ENCODE peak calls at places on chromosomes 6 and 20, in five cellular contexts. One of them, this sample, is unnamed.

GRCh38 chr6:13286185-13286584 is 42.2 kb downstream of the TBC1D7 start:
- DNase-seq in BE2C: no peak
- DNase-seq in foreskin keratinocyte: no peak
- DNase-seq in ovary: no peak
- DNase-seq in heart left ventricle: no peak
- DNase-seq in this sample: no peak

GRCh38 chr20:348972-349841 is 2.3 kb downstream of the NRSN2 start:
- DNase-seq in BE2C: no peak
- DNase-seq in foreskin keratinocyte: no peak
- DNase-seq in ovary: peak
- DNase-seq in heart left ventricle: no peak
- DNase-seq in this sample: no peak

GRCh38 chr20:2348336-2348735 is 32.4 kb upstream of the TGM6 start:
- DNase-seq in BE2C: no peak
- DNase-seq in foreskin keratinocyte: no peak
- DNase-seq in ovary: no peak
- DNase-seq in heart left ventricle: no peak
- DNase-seq in this sample: no peak

GRCh38 chr6:38813451-38813850 is 98.3 kb downstream of the DNAH8 start:
- DNase-seq in BE2C: no peak
- DNase-seq in foreskin keratinocyte: no peak
- DNase-seq in ovary: no peak
- DNase-seq in heart left ventricle: no peak
- DNase-seq in this sample: no peak

GRCh38 chr6:110813813-110814487 is 1.3 kb downstream of the CDK19 start:
- DNase-seq in BE2C: no peak
- DNase-seq in foreskin keratinocyte: peak
- DNase-seq in ovary: no peak
- DNase-seq in heart left ventricle: no peak
- DNase-seq in this sample: peak

GRCh38 chr6:156658186-156658585 is 119.0 kb upstream of the ARID1B start:
- DNase-seq in BE2C: no peak
- DNase-seq in foreskin keratinocyte: no peak
- DNase-seq in ovary: peak
- DNase-seq in heart left ventricle: no peak
- DNase-seq in this sample: no peak

GRCh38 chr6:166496460-166496859 is 90.0 kb downstream of the RAMACL start:
- DNase-seq in BE2C: no peak
- DNase-seq in foreskin keratinocyte: no peak
- DNase-seq in ovary: no peak
- DNase-seq in heart left ventricle: no peak
- DNase-seq in this sample: no peak

GRCh38 chr6:108904731-108905130 is 56.5 kb downstream of the ARMC2 start:
- DNase-seq in BE2C: no peak
- DNase-seq in foreskin keratinocyte: no peak
- DNase-seq in ovary: no peak
- DNase-seq in heart left ventricle: no peak
- DNase-seq in this sample: no peak

GRCh38 chr6:166626177-166627038 is 643 bp downstream of the RPS6KA2 start:
- DNase-seq in BE2C: peak
- DNase-seq in foreskin keratinocyte: no peak
- DNase-seq in ovary: peak
- DNase-seq in heart left ventricle: no peak
- DNase-seq in this sample: no peak

GRCh38 chr20:20089018-20089417 is 36.7 kb downstream of the CFAP61 start:
- DNase-seq in BE2C: no peak
- DNase-seq in foreskin keratinocyte: no peak
- DNase-seq in ovary: no peak
- DNase-seq in heart left ventricle: no peak
- DNase-seq in this sample: no peak

GRCh38 chr20:63923626-63924025 is 28.7 kb downstream of the DNAJC5 start:
- DNase-seq in BE2C: no peak
- DNase-seq in foreskin keratinocyte: no peak
- DNase-seq in ovary: no peak
- DNase-seq in heart left ventricle: no peak
- DNase-seq in this sample: peak

GRCh38 chr20:58749098-58749766 is 56.6 kb downstream of the NPEPL1 start:
- DNase-seq in BE2C: no peak
- DNase-seq in foreskin keratinocyte: no peak
- DNase-seq in ovary: no peak
- DNase-seq in heart left ventricle: no peak
- DNase-seq in this sample: no peak

GRCh38 chr6:45706319-45706718 is 309.3 kb downstream of the CLIC5 start:
- DNase-seq in BE2C: no peak
- DNase-seq in foreskin keratinocyte: no peak
- DNase-seq in ovary: no peak
- DNase-seq in heart left ventricle: no peak
- DNase-seq in this sample: no peak

GRCh38 chr6:148561629-148562028 is 185.2 kb upstream of the UST start:
- DNase-seq in BE2C: no peak
- DNase-seq in foreskin keratinocyte: no peak
- DNase-seq in ovary: no peak
- DNase-seq in heart left ventricle: no peak
- DNase-seq in this sample: no peak

GRCh38 chr6:133131621-133132020 is 109.5 kb upstream of the EYA4 start:
- DNase-seq in BE2C: peak
- DNase-seq in foreskin keratinocyte: no peak
- DNase-seq in ovary: no peak
- DNase-seq in heart left ventricle: no peak
- DNase-seq in this sample: no peak

GRCh38 chr6:47016236-47016635 is 25.9 kb downstream of the ADGRF1 start:
- DNase-seq in BE2C: no peak
- DNase-seq in foreskin keratinocyte: no peak
- DNase-seq in ovary: no peak
- DNase-seq in heart left ventricle: no peak
- DNase-seq in this sample: no peak

GRCh38 chr6:127328043-127328442 is 15.4 kb downstream of the ECHDC1 start:
- DNase-seq in BE2C: no peak
- DNase-seq in foreskin keratinocyte: peak
- DNase-seq in ovary: no peak
- DNase-seq in heart left ventricle: no peak
- DNase-seq in this sample: no peak

GRCh38 chr20:434661-435419 is 26.7 kb downstream of the RBCK1 start:
- DNase-seq in BE2C: no peak
- DNase-seq in foreskin keratinocyte: no peak
- DNase-seq in ovary: no peak
- DNase-seq in heart left ventricle: no peak
- DNase-seq in this sample: no peak

GRCh38 chr6:131383421-131384411 is 189.3 kb upstream of the ARG1 start:
- DNase-seq in BE2C: no peak
- DNase-seq in foreskin keratinocyte: no peak
- DNase-seq in ovary: no peak
- DNase-seq in heart left ventricle: no peak
- DNase-seq in this sample: no peak

GRCh38 chr6:28565823-28566526 is 40.3 kb downstream of the GPX5 start:
- DNase-seq in BE2C: no peak
- DNase-seq in foreskin keratinocyte: no peak
- DNase-seq in ovary: no peak
- DNase-seq in heart left ventricle: no peak
- DNase-seq in this sample: no peak

GRCh38 chr20:56393133-56393472 is 658 bp downstream of the CSTF1 start:
- DNase-seq in BE2C: no peak
- DNase-seq in foreskin keratinocyte: no peak
- DNase-seq in ovary: no peak
- DNase-seq in heart left ventricle: no peak
- DNase-seq in this sample: peak

GRCh38 chr6:96898241-96898851 is 655 bp upstream of the NDUFAF4 start:
- DNase-seq in BE2C: no peak
- DNase-seq in foreskin keratinocyte: peak
- DNase-seq in ovary: no peak
- DNase-seq in heart left ventricle: no peak
- DNase-seq in this sample: no peak

GRCh38 chr6:137155830-137156229 is 17.6 kb downstream of the IL22RA2 start:
- DNase-seq in BE2C: no peak
- DNase-seq in foreskin keratinocyte: peak
- DNase-seq in ovary: no peak
- DNase-seq in heart left ventricle: no peak
- DNase-seq in this sample: no peak

GRCh38 chr6:97293198-97293696 is 10.2 kb upstream of the MMS22L start:
- DNase-seq in BE2C: no peak
- DNase-seq in foreskin keratinocyte: peak
- DNase-seq in ovary: no peak
- DNase-seq in heart left ventricle: no peak
- DNase-seq in this sample: no peak

GRCh38 chr6:102520981-102521380 is 1127.5 kb downstream of the GRIK2 start:
- DNase-seq in BE2C: no peak
- DNase-seq in foreskin keratinocyte: no peak
- DNase-seq in ovary: no peak
- DNase-seq in heart left ventricle: no peak
- DNase-seq in this sample: no peak

GRCh38 chr6:41371461-41371991 is 36.1 kb downstream of the NCR2 start:
- DNase-seq in BE2C: no peak
- DNase-seq in foreskin keratinocyte: no peak
- DNase-seq in ovary: no peak
- DNase-seq in heart left ventricle: peak
- DNase-seq in this sample: no peak

GRCh38 chr6:160034346-160034930 is 65.6 kb downstream of the IGF2R start:
- DNase-seq in BE2C: no peak
- DNase-seq in foreskin keratinocyte: no peak
- DNase-seq in ovary: no peak
- DNase-seq in heart left ventricle: no peak
- DNase-seq in this sample: no peak

GRCh38 chr6:84768442-84769174 is 4.2 kb upstream of the TBX18 start:
- DNase-seq in BE2C: no peak
- DNase-seq in foreskin keratinocyte: no peak
- DNase-seq in ovary: no peak
- DNase-seq in heart left ventricle: no peak
- DNase-seq in this sample: no peak

GRCh38 chr6:42781546-42781810 is 374 bp upstream of the BICRAL start:
- DNase-seq in BE2C: no peak
- DNase-seq in foreskin keratinocyte: no peak
- DNase-seq in ovary: no peak
- DNase-seq in heart left ventricle: no peak
- DNase-seq in this sample: no peak

This sample was measured in HuH-7.5.